ENCODE peak calls at places on chromosomes 16 and 17, in five cellular contexts. P is GM23338; L is activated T-helper 17 cell treated with anti-CD3 and anti-CD28 coated beads, Interleukin-2, amount 50 U/mL, for 72 hours; Q is right cardiac atrium; N is activated CD4-positive, alpha-beta T cell treated with anti-CD3 and anti-CD28 coated beads for 36 hours. W is an unnamed sample.

GRCh38 chr17:75549246-75550138 is 24.0 kb downstream of the LLGL2 start:
- ATAC-seq in Q (peak), L (no peak), N (no peak), P (peak), W (no peak)

GRCh38 chr16:26981266-26981938 is 85.3 kb upstream of the C16orf82 start:
- ATAC-seq in Q (no peak), N (no peak), P (no peak), L (no peak), W (no peak)

GRCh38 chr17:18921912-18922451 is 30.0 kb upstream of the SLC5A10 start:
- ATAC-seq in L (peak), P (no peak), Q (no peak), N (peak), W (no peak)

GRCh38 chr17:29177871-29178749 is 2.1 kb downstream of the MYO18A start:
- ATAC-seq in P (no peak), Q (peak), N (no peak), L (no peak), W (no peak)

GRCh38 chr17:57921342-57921741 is 33.9 kb downstream of the CUEDC1 start:
- ATAC-seq in L (no peak), Q (peak), P (no peak), N (no peak), W (peak)

GRCh38 chr17:30379303-30380105 is 777 bp downstream of the CPD start:
- ATAC-seq in Q (peak), P (peak), L (peak), N (peak), W (no peak)

GRCh38 chr17:77163521-77164280 is 22.9 kb downstream of the SEC14L1 start:
- ATAC-seq in Q (peak), P (peak), L (no peak), N (no peak), W (no peak)

GRCh38 chr17:60586288-60586974 is 13.6 kb upstream of the PPM1D start:
- ATAC-seq in Q (no peak), P (peak), L (no peak), N (no peak), W (no peak)

GRCh38 chr16:50702725-50703124 is 9.3 kb downstream of the NOD2 start:
- ATAC-seq in P (no peak), L (no peak), Q (no peak), N (no peak), W (no peak)

GRCh38 chr17:17020821-17021193 is 21.4 kb upstream of the MPRIP start:
- ATAC-seq in P (no peak), N (no peak), Q (peak), L (no peak), W (no peak)

GRCh38 chr16:23508589-23509440 is 1.5 kb downstream of the GGA2 start:
- ATAC-seq in Q (no peak), L (no peak), P (peak), N (no peak), W (no peak)

GRCh38 chr16:89269805-89270665 is 52.5 kb downstream of the ZNF778 start:
- ATAC-seq in N (no peak), Q (no peak), L (no peak), P (peak), W (no peak)

GRCh38 chr16:85524365-85524629 is 88.8 kb upstream of the GSE1 start:
- ATAC-seq in L (no peak), Q (no peak), P (no peak), N (no peak), W (peak)

GRCh38 chr16:70728145-70728544 is 42.3 kb upstream of the MTSS2 start:
- ATAC-seq in N (no peak), P (no peak), Q (no peak), L (no peak), W (no peak)

GRCh38 chr17:78142113-78142861 is 3.9 kb upstream of the C17orf99 start:
- ATAC-seq in N (no peak), Q (no peak), L (peak), P (no peak), W (no peak)

GRCh38 chr17:49514374-49514738 is 19.3 kb downstream of the NGFR start:
- ATAC-seq in P (peak), Q (peak), L (no peak), N (no peak), W (no peak)

GRCh38 chr17:77174928-77175720 is 34.4 kb downstream of the SEC14L1 start:
- ATAC-seq in Q (no peak), N (no peak), P (no peak), L (no peak), W (no peak)

GRCh38 chr17:41446806-41447205 is 6.0 kb upstream of the KRT38 start:
- ATAC-seq in P (no peak), L (peak), N (no peak), Q (no peak), W (no peak)

GRCh38 chr16:81755915-81756644 is 23.0 kb upstream of the PLCG2 start:
- ATAC-seq in P (no peak), N (no peak), L (no peak), Q (peak), W (peak)

GRCh38 chr17:37475713-37476420 is 13.8 kb upstream of the DUSP14 start:
- ATAC-seq in Q (no peak), L (no peak), P (no peak), N (no peak), W (no peak)

GRCh38 chr17:47087093-47087492 is 102.0 kb downstream of the CDC27 start:
- ATAC-seq in Q (no peak), P (peak), N (no peak), L (no peak), W (no peak)

GRCh38 chr16:85004587-85005205 is 6.6 kb downstream of the ZDHHC7 start:
- ATAC-seq in N (no peak), L (no peak), Q (peak), P (no peak), W (peak)

GRCh38 chr17:42009170-42009569 is 8.1 kb downstream of the DNAJC7 start:
- ATAC-seq in L (no peak), P (peak), N (no peak), Q (no peak), W (no peak)

GRCh38 chr17:72634621-72635020 is 457.9 kb downstream of the SLC39A11 start:
- ATAC-seq in N (peak), L (peak), P (no peak), Q (no peak), W (no peak)

GRCh38 chr16:85330694-85331188 is 218.5 kb upstream of the CIBAR2 start:
- ATAC-seq in Q (peak), L (no peak), P (peak), N (peak), W (peak)

GRCh38 chr17:6948562-6948961 is 47.3 kb upstream of the ALOX12 start:
- ATAC-seq in Q (peak), N (peak), L (peak), P (no peak), W (no peak)

GRCh38 chr17:63039899-63040602 is 74.0 kb downstream of the TANC2 start:
- ATAC-seq in L (peak), P (no peak), Q (peak), N (peak), W (no peak)

GRCh38 chr16:66226762-66227161 is 139.7 kb upstream of the CDH5 start:
- ATAC-seq in P (no peak), N (no peak), Q (peak), L (no peak), W (no peak)

GRCh38 chr16:9098377-9099090 is 7.1 kb downstream of the HAPSTR1 start:
- ATAC-seq in P (no peak), N (no peak), L (no peak), Q (no peak), W (no peak)

GRCh38 chr17:77316191-77316641 is 175.4 kb downstream of the SEC14L1 start:
- ATAC-seq in P (peak), Q (no peak), N (no peak), L (no peak), W (peak)

GRCh38 chr16:88966986-88967799 is 9.8 kb downstream of the CBFA2T3 start:
- ATAC-seq in P (no peak), L (no peak), Q (no peak), N (no peak), W (no peak)

GRCh38 chr16:1884155-1884760 is 12.3 kb upstream of the MEIOB start:
- ATAC-seq in P (peak), N (peak), Q (no peak), L (no peak), W (no peak)

GRCh38 chr16:58733671-58734458 is at the start of gene GOT2:
- ATAC-seq in L (peak), P (peak), N (peak), Q (peak), W (peak)

GRCh38 chr17:43006639-43007551 is at the start of gene IFI35:
- ATAC-seq in Q (peak), N (peak), L (peak), P (peak), W (peak)

GRCh38 chr17:1390422-1391367 is 9.3 kb downstream of the YWHAE start:
- ATAC-seq in Q (peak), N (peak), L (peak), P (no peak), W (no peak)

GRCh38 chr16:73066321-73066926 is 18.5 kb upstream of the ZFHX3 start:
- ATAC-seq in P (peak), N (no peak), L (no peak), Q (no peak), W (no peak)

GRCh38 chr17:49266233-49266632 is 35.6 kb upstream of the PHOSPHO1 start:
- ATAC-seq in P (no peak), L (no peak), Q (no peak), N (no peak), W (no peak)

W was measured in gastroesophageal sphincter.